ENCODE peak calls at places on chromosomes 7 and 10, in four cellular contexts. H is endothelial cell; J is activated CD8-positive, alpha-beta memory T cell treated with anti-CD3 and anti-CD28 coated beads for 24 hours; Q is bronchial epithelial cell. B is an unnamed sample.

GRCh38 chr10:32751582-32751981 is 206.4 kb downstream of the ITGB1 start:
- DNase-seq in H (no peak), J (no peak), Q (peak), B (no peak)

GRCh38 chr10:30439931-30440330 is 5.9 kb downstream of the MAP3K8 start:
- DNase-seq in H (no peak), J (no peak), Q (no peak), B (no peak)

GRCh38 chr7:118615686-118616085 is 391.2 kb downstream of the ANKRD7 start:
- DNase-seq in H (no peak), J (no peak), Q (no peak), B (no peak)

GRCh38 chr7:30182186-30182585 is 47.4 kb downstream of the MTURN start:
- DNase-seq in H (no peak), J (no peak), Q (no peak), B (no peak)

GRCh38 chr10:3564599-3564998 is 220.4 kb downstream of the KLF6 start:
- DNase-seq in H (no peak), J (no peak), Q (no peak), B (no peak)

GRCh38 chr10:689433-690226 is at the start of gene DIP2C:
- DNase-seq in H (peak), J (no peak), Q (no peak), B (no peak)

GRCh38 chr10:97849491-97850402 is at the start of gene GOLGA7B:
- DNase-seq in H (peak), J (peak), Q (no peak), B (no peak)

GRCh38 chr10:14779053-14779649 is 4.5 kb upstream of the FAM107B start:
- DNase-seq in H (no peak), J (no peak), Q (peak), B (no peak)

GRCh38 chr7:132030161-132030568 is 473.7 kb upstream of the PODXL start:
- DNase-seq in H (no peak), J (no peak), Q (no peak), B (no peak)

GRCh38 chr10:95246582-95247051 is 44.2 kb downstream of the PDLIM1 start:
- DNase-seq in H (peak), J (peak), Q (peak), B (no peak)

GRCh38 chr7:408651-409343 is 110.8 kb downstream of the PDGFA start:
- DNase-seq in H (no peak), J (no peak), Q (no peak), B (no peak)

GRCh38 chr7:5500777-5501350 is 77.2 kb upstream of the TNRC18 start:
- DNase-seq in H (no peak), J (no peak), Q (no peak), B (no peak)

GRCh38 chr10:112336556-112337201 is 37.2 kb upstream of the ACSL5 start:
- DNase-seq in H (no peak), J (no peak), Q (peak), B (no peak)

GRCh38 chr10:1049425-1049958 is 573 bp upstream of the IDI1 start:
- DNase-seq in H (peak), J (no peak), Q (no peak), B (no peak)

GRCh38 chr7:55120074-55120473 is 101.3 kb downstream of the EGFR start:
- DNase-seq in H (no peak), J (no peak), Q (peak), B (no peak)